ENCODE peak calls at places on chromosomes 16 and 17, in nine cellular contexts. G is right atrium auricular region, A is hypothalamus, M is PC-9, V is AG10803, F is coronary artery, J is COR-L47, O is natural killer cell, R is HEK293T. T is an unnamed sample.

GRCh38 chr16:23318639-23319038 is 16.5 kb downstream of the SCNN1B start:
- DNase-seq in V (no peak), G (no peak), R (no peak), M (no peak), A (no peak), J (peak), F (no peak), O (no peak), T (no peak)

GRCh38 chr16:54166342-54166865 is 120.2 kb downstream of the IRX3 start:
- DNase-seq in O (no peak), G (no peak), J (no peak), R (no peak), A (no peak), M (no peak), V (no peak), F (no peak), T (no peak)

GRCh38 chr16:30434852-30435251 is 5.0 kb upstream of the DCTPP1 start:
- DNase-seq in F (no peak), A (no peak), J (no peak), G (no peak), V (no peak), R (no peak), O (no peak), M (no peak), T (no peak)

GRCh38 chr17:77471984-77472836 is 331.4 kb downstream of the SEC14L1 start:
- DNase-seq in G (peak), V (peak), O (no peak), R (peak), J (peak), A (no peak), F (no peak), M (peak), T (peak)

GRCh38 chr17:17511971-17512858 is 16.0 kb upstream of the RASD1 start:
- DNase-seq in J (no peak), F (no peak), A (no peak), V (peak), M (peak), G (no peak), O (no peak), R (no peak), T (no peak)

GRCh38 chr17:17711708-17712141 is 30.5 kb downstream of the RAI1 start:
- DNase-seq in G (no peak), M (peak), V (no peak), J (no peak), R (no peak), O (no peak), F (no peak), A (no peak), T (no peak)

GRCh38 chr16:2095315-2095853 is 40.3 kb downstream of the PKD1 start:
- DNase-seq in A (no peak), F (no peak), M (no peak), G (no peak), O (no peak), J (no peak), R (no peak), V (no peak), T (no peak)

GRCh38 chr17:75776399-75777242 is 8.0 kb upstream of the UNK start:
- DNase-seq in V (peak), G (no peak), R (no peak), M (no peak), O (peak), F (no peak), J (no peak), A (no peak), T (peak)

GRCh38 chr17:82750241-82750905 is 1.5 kb upstream of the TBCD start:
- DNase-seq in J (no peak), O (no peak), M (no peak), R (no peak), F (no peak), V (no peak), G (no peak), A (no peak), T (no peak)

GRCh38 chr17:12982224-12982623 is 35.6 kb downstream of the ELAC2 start:
- DNase-seq in M (no peak), G (no peak), A (no peak), V (no peak), J (no peak), O (peak), R (no peak), F (no peak), T (no peak)

GRCh38 chr17:42180922-42181850 is at the start of gene KCNH4:
- DNase-seq in F (no peak), R (peak), G (peak), M (no peak), O (peak), A (peak), V (peak), J (peak), T (peak)

GRCh38 chr17:40615295-40615988 is 32.2 kb downstream of the SMARCE1 start:
- DNase-seq in R (peak), V (peak), F (no peak), J (peak), A (no peak), G (no peak), M (peak), O (no peak), T (peak)

GRCh38 chr17:66837883-66838665 is 3.2 kb downstream of the CACNG5 start:
- DNase-seq in R (no peak), G (no peak), O (no peak), V (no peak), A (no peak), M (no peak), J (no peak), F (no peak), T (no peak)

GRCh38 chr16:82658796-82659195 is 32.0 kb downstream of the CDH13 start:
- DNase-seq in R (no peak), O (no peak), A (no peak), V (no peak), F (no peak), J (no peak), M (no peak), G (no peak), T (no peak)